ENCODE peak calls at places on chromosomes 4 and X, in nine cellular contexts. S is effector memory CD4-positive, alpha-beta T cell; G is HFF-Myc; V is fibroblast of pulmonary artery; R is pancreas; P is BJ; L is foreskin fibroblast; N is bronchial epithelial cell; K is cardiac fibroblast. A is an unnamed sample.

GRCh38 chr4:41696768-41697167 is 51.8 kb downstream of the PHOX2B start:
- DNase-seq in S (no peak), G (no peak), V (no peak), R (no peak), P (no peak), L (no peak), N (no peak), K (no peak), A (no peak)

GRCh38 chrX:8191022-8191421 is 20.0 kb upstream of the VCX2 start:
- DNase-seq in S (no peak), G (no peak), V (no peak), R (no peak), P (no peak), L (no peak), N (peak; percentile 89), K (no peak), A (no peak)

GRCh38 chrX:7828594-7828993 is 14.4 kb upstream of the VCX start:
- DNase-seq in S (no peak), G (no peak), V (no peak), R (no peak), P (no peak), L (peak; percentile 5), N (no peak), K (peak; percentile 6), A (no peak)

GRCh38 chr4:25031077-25031606 is 396 bp upstream of the LGI2 start:
- DNase-seq in S (no peak), G (no peak), V (peak; percentile 30), R (peak; percentile 15), P (no peak), L (peak; percentile 39), N (no peak), K (peak; percentile 18), A (no peak)

GRCh38 chrX:10157032-10157341 is 212 bp downstream of the CLCN4 start:
- DNase-seq in S (no peak), G (no peak), V (no peak), R (no peak), P (no peak), L (no peak), N (no peak), K (no peak), A (no peak)

GRCh38 chrX:133726211-133726630 is 259.2 kb downstream of the GPC3 start:
- DNase-seq in S (no peak), G (peak; percentile 12), V (peak; percentile 65), R (no peak), P (peak; percentile 26), L (peak; percentile 69), N (peak; percentile 93), K (peak; percentile 75), A (peak; percentile 52)

GRCh38 chr4:67468801-67469200 is 76.5 kb downstream of the CENPC start:
- DNase-seq in S (no peak), G (no peak), V (no peak), R (no peak), P (no peak), L (no peak), N (no peak), K (no peak), A (no peak)

GRCh38 chrX:43005561-43005960 is 227.6 kb upstream of the PPP1R2C start:
- DNase-seq in S (no peak), G (no peak), V (no peak), R (no peak), P (no peak), L (no peak), N (no peak), K (no peak), A (no peak)

GRCh38 chrX:46485897-46486296 is 59.3 kb downstream of the ZNF674 start:
- DNase-seq in S (no peak), G (no peak), V (no peak), R (no peak), P (no peak), L (no peak), N (no peak), K (no peak), A (no peak)

GRCh38 chrX:16100673-16101072 is 22.7 kb upstream of the GRPR start:
- DNase-seq in S (no peak), G (no peak), V (no peak), R (no peak), P (no peak), L (no peak), N (no peak), K (no peak), A (no peak)

GRCh38 chr4:169626328-169627282 is 6.2 kb downstream of the CLCN3 start:
- DNase-seq in S (no peak), G (no peak), V (no peak), R (no peak), P (no peak), L (no peak), N (peak; percentile 38), K (peak; percentile 18), A (no peak)

GRCh38 chrX:78514852-78515251 is 144.3 kb downstream of the RTL3 start:
- DNase-seq in S (no peak), G (no peak), V (no peak), R (no peak), P (no peak), L (peak; percentile 42), N (peak; percentile 90), K (peak; percentile 44), A (no peak)

GRCh38 chrX:133177202-133177601 is 41.0 kb downstream of the TFDP3 start:
- DNase-seq in S (no peak), G (no peak), V (no peak), R (no peak), P (no peak), L (no peak), N (no peak), K (no peak), A (no peak)

GRCh38 chr4:1345905-1346780 is 865 bp upstream of the UVSSA start:
- DNase-seq in S (peak; percentile 22), G (no peak), V (peak; percentile 57), R (peak; percentile 72), P (no peak), L (peak; percentile 60), N (no peak), K (peak; percentile 40), A (peak; percentile 39)

GRCh38 chr4:111070390-111070789 is 447.5 kb upstream of the PITX2 start:
- DNase-seq in S (no peak), G (no peak), V (no peak), R (no peak), P (no peak), L (peak; percentile 17), N (no peak), K (no peak), A (no peak)

GRCh38 chr4:108118505-108118904 is 50.2 kb downstream of the LEF1 start:
- DNase-seq in S (no peak), G (no peak), V (no peak), R (no peak), P (no peak), L (peak; percentile 17), N (peak; percentile 75), K (peak; percentile 4), A (no peak)

DNA sequence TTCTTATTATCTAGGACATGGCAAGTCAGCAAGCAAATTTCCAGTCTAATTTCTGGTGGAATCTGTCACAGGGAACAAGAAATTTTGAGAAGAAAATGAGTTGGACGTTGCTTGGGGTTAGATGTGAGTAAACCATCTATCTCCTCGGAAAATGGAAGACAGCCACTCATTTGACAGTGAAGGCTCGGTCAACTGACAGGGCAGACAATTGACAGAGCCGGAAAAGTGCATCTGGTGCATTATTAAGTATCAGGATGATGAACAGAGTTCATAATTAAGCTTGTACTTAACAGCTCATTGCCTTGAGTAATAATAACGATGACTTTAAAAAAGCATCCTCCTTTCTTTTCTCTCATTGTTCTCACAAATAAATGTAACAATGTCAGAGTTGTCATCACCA is 168.4 kb downstream of the MAD2L1 start:
- DNase-seq in S (no peak), G (no peak), V (no peak), R (no peak), P (no peak), L (no peak), N (no peak), K (no peak), A (no peak)
- H3K4me3 ChIP-seq in S (no peak overlapping the region), G (no peak overlapping the region), V (no peak overlapping the region), R (no peak overlapping the region), P (no peak overlapping the region), L (no peak overlapping the region), N (no peak overlapping the region), K (no peak overlapping the region), A (no peak overlapping the region)

DNA sequence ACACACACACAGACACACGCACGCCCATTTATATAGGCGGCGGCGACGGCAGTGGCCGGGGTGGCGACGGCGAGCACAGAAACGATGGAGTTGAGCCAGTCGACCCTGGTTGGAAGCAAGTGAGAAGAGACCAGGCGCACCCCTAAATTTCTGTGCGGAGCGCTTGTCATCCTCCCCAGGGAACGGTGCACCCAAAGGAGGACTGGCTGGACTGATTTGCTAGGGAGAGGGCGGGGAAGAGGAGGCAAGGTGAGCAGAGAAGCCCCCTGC is 296 bp downstream of the NHS start:
- DNase-seq in S (no peak), G (no peak), V (no peak), R (no peak), P (no peak), L (no peak), N (no peak), K (peak; percentile 17), A (no peak)
- H3K4me3 ChIP-seq in S (no peak overlapping the region), G (peak overlapping the region; percentile 55), V (peak overlapping the region; percentile 56), R (peak overlapping the region; percentile 9), P (peak overlapping the region; percentile 74), L (peak overlapping the region; percentile 66), N (peak overlapping the region; percentile 60), K (peak overlapping the region; percentile 49), A (peak overlapping the region; percentile 42)

GRCh38 chr4:19945501-19945900 is 306.2 kb upstream of the SLIT2 start:
- DNase-seq in S (no peak), G (peak; percentile 46), V (peak; percentile 73), R (no peak), P (no peak), L (no peak), N (no peak), K (no peak), A (no peak)
- H3K4me3 ChIP-seq in S (no peak overlapping the region), G (peak overlapping the region; percentile 10), V (peak overlapping the region; percentile 15), R (no peak overlapping the region), P (no peak overlapping the region), L (no peak overlapping the region), N (no peak overlapping the region), K (no peak overlapping the region), A (no peak overlapping the region)

GRCh38 chrX:21926527-21927278 is 13.8 kb upstream of the SMS start:
- DNase-seq in S (no peak), G (peak; percentile 78), V (peak; percentile 97), R (no peak), P (peak; percentile 80), L (peak; percentile 90), N (peak; percentile 94), K (peak; percentile 97), A (peak; percentile 35)

GRCh38 chrX:21930986-21931385 is 9.5 kb upstream of the SMS start:
- DNase-seq in S (no peak), G (no peak), V (no peak), R (no peak), P (no peak), L (no peak), N (no peak), K (no peak), A (no peak)

GRCh38 chrX:21929209-21929608 is 11.3 kb upstream of the SMS start:
- DNase-seq in S (no peak), G (no peak), V (no peak), R (no peak), P (no peak), L (no peak), N (no peak), K (no peak), A (no peak)

GRCh38 chrX:21926116-21926515 is 14.4 kb upstream of the SMS start:
- DNase-seq in S (no peak), G (no peak), V (peak; percentile 78), R (no peak), P (no peak), L (no peak), N (no peak), K (peak; percentile 76), A (no peak)
- H3K4me3 ChIP-seq in S (no peak overlapping the region), G (no peak overlapping the region), V (peak overlapping the region; percentile 36), R (no peak overlapping the region), P (no peak overlapping the region), L (no peak overlapping the region), N (no peak overlapping the region), K (no peak overlapping the region), A (no peak overlapping the region)